ENCODE peak calls at places on chromosomes 4 and X, in six cellular contexts. One of them, this sample, is unnamed.

GRCh38 chr4:106444557-106444956 is 76.0 kb upstream of the GIMD1 start:
- DNase-seq in cardiac fibroblast: peak; percentile 54
- DNase-seq in choroid plexus epithelial cell: peak; percentile 60
- DNase-seq in fibroblast of pulmonary artery: peak; percentile 2
- DNase-seq in cardiac muscle cell: no peak
- DNase-seq in thoracic aorta: no peak
- DNase-seq in this sample: no peak

GRCh38 chr4:40183615-40184411 is 13.0 kb upstream of the RHOH start:
- DNase-seq in choroid plexus epithelial cell: peak; percentile 44
- DNase-seq in thoracic aorta: no peak
- DNase-seq in cardiac muscle cell: peak; percentile 11
- DNase-seq in fibroblast of pulmonary artery: peak; percentile 27
- DNase-seq in cardiac fibroblast: peak; percentile 91
- DNase-seq in this sample: peak; percentile 11

GRCh38 chrX:35351212-35351611 is 408.6 kb downstream of the FAM47B start:
- DNase-seq in cardiac muscle cell: no peak
- DNase-seq in cardiac fibroblast: no peak
- DNase-seq in thoracic aorta: no peak
- DNase-seq in fibroblast of pulmonary artery: no peak
- DNase-seq in choroid plexus epithelial cell: peak; percentile 23
- DNase-seq in this sample: no peak

GRCh38 chr4:65535128-65535527 is 135.2 kb downstream of the EPHA5 start:
- DNase-seq in thoracic aorta: no peak
- DNase-seq in cardiac fibroblast: peak; percentile 20
- DNase-seq in cardiac muscle cell: no peak
- DNase-seq in fibroblast of pulmonary artery: no peak
- DNase-seq in choroid plexus epithelial cell: no peak
- DNase-seq in this sample: no peak

GRCh38 chrX:118254611-118255010 is 91.3 kb upstream of the WDR44 start:
- DNase-seq in cardiac fibroblast: peak; percentile 65
- DNase-seq in choroid plexus epithelial cell: peak; percentile 60
- DNase-seq in fibroblast of pulmonary artery: peak; percentile 58
- DNase-seq in cardiac muscle cell: peak; percentile 55
- DNase-seq in thoracic aorta: no peak
- DNase-seq in this sample: peak; percentile 56

GRCh38 chrX:29269390-29269789 is 682.1 kb downstream of the IL1RAPL1 start:
- DNase-seq in cardiac muscle cell: no peak
- DNase-seq in fibroblast of pulmonary artery: no peak
- DNase-seq in thoracic aorta: no peak
- DNase-seq in cardiac fibroblast: no peak
- DNase-seq in choroid plexus epithelial cell: no peak
- DNase-seq in this sample: no peak

GRCh38 chr4:140296335-140296753 is 77.1 kb upstream of the SCOC start:
- DNase-seq in choroid plexus epithelial cell: peak; percentile 79
- DNase-seq in thoracic aorta: peak; percentile 30
- DNase-seq in fibroblast of pulmonary artery: peak; percentile 75
- DNase-seq in cardiac fibroblast: peak; percentile 87
- DNase-seq in cardiac muscle cell: peak; percentile 81
- DNase-seq in this sample: peak; percentile 90

GRCh38 chr4:84596826-84597225 is 13.9 kb downstream of the CDS1 start:
- DNase-seq in fibroblast of pulmonary artery: no peak
- DNase-seq in cardiac muscle cell: no peak
- DNase-seq in choroid plexus epithelial cell: no peak
- DNase-seq in thoracic aorta: no peak
- DNase-seq in cardiac fibroblast: no peak
- DNase-seq in this sample: no peak

GRCh38 chr4:165207431-165208321 is at the start of gene KLHL2:
- DNase-seq in choroid plexus epithelial cell: peak; percentile 74
- DNase-seq in cardiac muscle cell: peak; percentile 84
- DNase-seq in fibroblast of pulmonary artery: peak; percentile 76
- DNase-seq in cardiac fibroblast: peak; percentile 64
- DNase-seq in thoracic aorta: no peak
- DNase-seq in this sample: peak; percentile 79

GRCh38 chr4:170008376-170008775 is 17.8 kb downstream of the MFAP3L start:
- DNase-seq in thoracic aorta: no peak
- DNase-seq in fibroblast of pulmonary artery: no peak
- DNase-seq in choroid plexus epithelial cell: peak; percentile 19
- DNase-seq in cardiac fibroblast: peak; percentile 29
- DNase-seq in cardiac muscle cell: no peak
- DNase-seq in this sample: no peak

GRCh38 chr4:176274441-176274840 is 5.4 kb upstream of the ASB5 start:
- DNase-seq in fibroblast of pulmonary artery: no peak
- DNase-seq in cardiac fibroblast: peak; percentile 62
- DNase-seq in cardiac muscle cell: no peak
- DNase-seq in choroid plexus epithelial cell: no peak
- DNase-seq in thoracic aorta: no peak
- DNase-seq in this sample: no peak

GRCh38 chr4:55663145-55663544 is 27.0 kb upstream of the NMU start:
- DNase-seq in cardiac fibroblast: no peak
- DNase-seq in thoracic aorta: no peak
- DNase-seq in cardiac muscle cell: no peak
- DNase-seq in fibroblast of pulmonary artery: no peak
- DNase-seq in choroid plexus epithelial cell: no peak
- DNase-seq in this sample: no peak

GRCh38 chr4:145694929-145695328 is 15.0 kb downstream of the C4orf51 start:
- DNase-seq in fibroblast of pulmonary artery: no peak
- DNase-seq in thoracic aorta: no peak
- DNase-seq in choroid plexus epithelial cell: no peak
- DNase-seq in cardiac fibroblast: no peak
- DNase-seq in cardiac muscle cell: no peak
- DNase-seq in this sample: peak; percentile 16

GRCh38 chr4:2536193-2537010 is at the start of gene FAM193A:
- DNase-seq in cardiac fibroblast: peak; percentile 99
- DNase-seq in thoracic aorta: peak; percentile 96
- DNase-seq in cardiac muscle cell: peak; percentile 100
- DNase-seq in choroid plexus epithelial cell: peak; percentile 100
- DNase-seq in fibroblast of pulmonary artery: peak; percentile 100
- DNase-seq in this sample: peak; percentile 100

GRCh38 chr4:109419679-109420078 is 13.9 kb upstream of the SEC24B start:
- DNase-seq in thoracic aorta: no peak
- DNase-seq in choroid plexus epithelial cell: peak; percentile 40
- DNase-seq in cardiac fibroblast: no peak
- DNase-seq in cardiac muscle cell: peak; percentile 75
- DNase-seq in fibroblast of pulmonary artery: peak; percentile 46
- DNase-seq in this sample: peak; percentile 64

GRCh38 chrX:99914676-99915075 is 495.4 kb downstream of the PCDH19 start:
- DNase-seq in cardiac fibroblast: no peak
- DNase-seq in thoracic aorta: no peak
- DNase-seq in fibroblast of pulmonary artery: no peak
- DNase-seq in cardiac muscle cell: no peak
- DNase-seq in choroid plexus epithelial cell: no peak
- DNase-seq in this sample: no peak

GRCh38 chr4:165844151-165844550 is 28.9 kb upstream of the TLL1 start:
- DNase-seq in choroid plexus epithelial cell: no peak
- DNase-seq in thoracic aorta: no peak
- DNase-seq in fibroblast of pulmonary artery: no peak
- DNase-seq in cardiac fibroblast: no peak
- DNase-seq in cardiac muscle cell: no peak
- DNase-seq in this sample: no peak

GRCh38 chr4:160495356-160495755 is 1392.5 kb downstream of the RAPGEF2 start:
- DNase-seq in cardiac muscle cell: no peak
- DNase-seq in cardiac fibroblast: no peak
- DNase-seq in fibroblast of pulmonary artery: no peak
- DNase-seq in choroid plexus epithelial cell: no peak
- DNase-seq in thoracic aorta: no peak
- DNase-seq in this sample: no peak

GRCh38 chrX:11328134-11328533 is 34.9 kb downstream of the AMELX start:
- DNase-seq in cardiac fibroblast: no peak
- DNase-seq in cardiac muscle cell: no peak
- DNase-seq in choroid plexus epithelial cell: no peak
- DNase-seq in thoracic aorta: no peak
- DNase-seq in fibroblast of pulmonary artery: no peak
- DNase-seq in this sample: no peak

GRCh38 chr4:59540311-59540710 is 1659.8 kb upstream of the ADGRL3 start:
- DNase-seq in choroid plexus epithelial cell: no peak
- DNase-seq in cardiac muscle cell: no peak
- DNase-seq in thoracic aorta: no peak
- DNase-seq in cardiac fibroblast: no peak
- DNase-seq in fibroblast of pulmonary artery: no peak
- DNase-seq in this sample: no peak

GRCh38 chrX:24148535-24149345 is 789 bp upstream of the ZFX start:
- DNase-seq in fibroblast of pulmonary artery: peak; percentile 51
- DNase-seq in cardiac muscle cell: peak; percentile 57
- DNase-seq in thoracic aorta: no peak
- DNase-seq in cardiac fibroblast: peak; percentile 63
- DNase-seq in choroid plexus epithelial cell: peak; percentile 64
- DNase-seq in this sample: peak; percentile 86

GRCh38 chr4:76585897-76586360 is 150.9 kb downstream of the SHROOM3 start:
- DNase-seq in choroid plexus epithelial cell: peak; percentile 76
- DNase-seq in cardiac muscle cell: peak; percentile 54
- DNase-seq in fibroblast of pulmonary artery: peak; percentile 23
- DNase-seq in cardiac fibroblast: peak; percentile 55
- DNase-seq in thoracic aorta: peak; percentile 46
- DNase-seq in this sample: peak; percentile 37

GRCh38 chrX:132022115-132022862 is 813 bp upstream of the STK26 start:
- DNase-seq in cardiac fibroblast: peak; percentile 18
- DNase-seq in fibroblast of pulmonary artery: no peak
- DNase-seq in thoracic aorta: no peak
- DNase-seq in cardiac muscle cell: peak; percentile 10
- DNase-seq in choroid plexus epithelial cell: peak; percentile 6
- DNase-seq in this sample: no peak

GRCh38 chrX:31543565-31544125 is 471.8 kb upstream of the FTHL17 start:
- DNase-seq in cardiac muscle cell: no peak
- DNase-seq in fibroblast of pulmonary artery: no peak
- DNase-seq in cardiac fibroblast: no peak
- DNase-seq in thoracic aorta: no peak
- DNase-seq in choroid plexus epithelial cell: peak; percentile 31
- DNase-seq in this sample: peak; percentile 8

GRCh38 chrX:119497185-119497584 is 28.9 kb downstream of the SLC25A5 start:
- DNase-seq in choroid plexus epithelial cell: no peak
- DNase-seq in cardiac muscle cell: no peak
- DNase-seq in thoracic aorta: no peak
- DNase-seq in fibroblast of pulmonary artery: no peak
- DNase-seq in cardiac fibroblast: no peak
- DNase-seq in this sample: no peak

GRCh38 chrX:44244008-44244407 is 99.5 kb downstream of the EFHC2 start:
- DNase-seq in cardiac muscle cell: peak; percentile 49
- DNase-seq in cardiac fibroblast: peak; percentile 44
- DNase-seq in thoracic aorta: no peak
- DNase-seq in fibroblast of pulmonary artery: peak; percentile 50
- DNase-seq in choroid plexus epithelial cell: peak; percentile 53
- DNase-seq in this sample: peak; percentile 40

GRCh38 chrX:24391362-24391761 is 30.9 kb downstream of the SUPT20HL1 start:
- DNase-seq in thoracic aorta: no peak
- DNase-seq in cardiac muscle cell: no peak
- DNase-seq in cardiac fibroblast: no peak
- DNase-seq in choroid plexus epithelial cell: no peak
- DNase-seq in fibroblast of pulmonary artery: no peak
- DNase-seq in this sample: no peak

GRCh38 chr4:169246957-169247396 is 23.8 kb downstream of the SH3RF1 start:
- DNase-seq in cardiac muscle cell: no peak
- DNase-seq in fibroblast of pulmonary artery: no peak
- DNase-seq in thoracic aorta: no peak
- DNase-seq in choroid plexus epithelial cell: no peak
- DNase-seq in cardiac fibroblast: no peak
- DNase-seq in this sample: no peak

GRCh38 chr4:152415980-152416379 is 119.9 kb downstream of the FBXW7 start:
- DNase-seq in cardiac fibroblast: peak; percentile 59
- DNase-seq in thoracic aorta: no peak
- DNase-seq in cardiac muscle cell: peak; percentile 57
- DNase-seq in choroid plexus epithelial cell: peak; percentile 71
- DNase-seq in fibroblast of pulmonary artery: peak; percentile 52
- DNase-seq in this sample: peak; percentile 64

GRCh38 chr4:185623444-185624247 is 88.3 kb upstream of the PDLIM3 start:
- DNase-seq in cardiac fibroblast: no peak
- DNase-seq in thoracic aorta: no peak
- DNase-seq in choroid plexus epithelial cell: no peak
- DNase-seq in cardiac muscle cell: no peak
- DNase-seq in fibroblast of pulmonary artery: no peak
- DNase-seq in this sample: no peak

GRCh38 chr4:20992002-20992401 is 291.7 kb downstream of the PACRGL start:
- DNase-seq in cardiac fibroblast: no peak
- DNase-seq in cardiac muscle cell: no peak
- DNase-seq in choroid plexus epithelial cell: no peak
- DNase-seq in fibroblast of pulmonary artery: no peak
- DNase-seq in thoracic aorta: no peak
- DNase-seq in this sample: no peak
- TF ChIP-seq CTCF in cardiac fibroblast: no peak
- TF ChIP-seq CTCF in cardiac muscle cell: no peak
- TF ChIP-seq CTCF in choroid plexus epithelial cell: no peak
- TF ChIP-seq CTCF in fibroblast of pulmonary artery: no peak
- TF ChIP-seq CTCF in thoracic aorta: no peak
- TF ChIP-seq CTCF in this sample: no peak

GRCh38 chr4:184284336-184284690 is 66.6 kb upstream of the ENPP6 start:
- DNase-seq in cardiac fibroblast: no peak
- DNase-seq in fibroblast of pulmonary artery: no peak
- DNase-seq in thoracic aorta: no peak
- DNase-seq in cardiac muscle cell: no peak
- DNase-seq in choroid plexus epithelial cell: no peak
- DNase-seq in this sample: peak; percentile 41
- H3K4me3 ChIP-seq in cardiac fibroblast: no peak overlapping the region
- H3K4me3 ChIP-seq in fibroblast of pulmonary artery: no peak overlapping the region
- H3K4me3 ChIP-seq in thoracic aorta: no peak overlapping the region
- H3K4me3 ChIP-seq in cardiac muscle cell: no peak overlapping the region
- H3K4me3 ChIP-seq in choroid plexus epithelial cell: no peak overlapping the region
- H3K4me3 ChIP-seq in this sample: no peak overlapping the region

DNA sequence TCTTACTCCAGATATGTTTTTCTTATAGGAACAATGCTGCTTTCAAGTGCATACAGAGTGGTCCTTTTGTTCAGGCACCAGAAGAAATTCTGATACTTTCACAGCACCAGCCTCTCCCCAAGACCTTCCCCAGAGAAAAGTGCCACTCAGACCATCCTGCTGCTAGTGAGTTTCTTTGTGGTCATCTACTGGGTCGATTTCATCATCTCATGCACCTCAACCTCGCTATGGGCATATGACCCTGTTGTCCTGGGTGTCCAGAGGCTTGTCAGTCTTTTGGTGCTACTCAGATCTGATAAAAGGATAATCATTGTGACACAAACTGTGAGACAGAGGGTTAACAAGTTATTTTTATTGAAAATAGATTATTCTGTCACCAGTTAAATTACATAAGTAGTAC is 39.5 kb downstream of the WDR13 start:
- DNase-seq in cardiac muscle cell: no peak
- DNase-seq in cardiac fibroblast: no peak
- DNase-seq in fibroblast of pulmonary artery: no peak
- DNase-seq in thoracic aorta: no peak
- DNase-seq in choroid plexus epithelial cell: no peak
- DNase-seq in this sample: no peak
- TF ChIP-seq CTCF in cardiac muscle cell: no peak
- TF ChIP-seq CTCF in cardiac fibroblast: no peak
- TF ChIP-seq CTCF in fibroblast of pulmonary artery: no peak
- TF ChIP-seq CTCF in thoracic aorta: no peak
- TF ChIP-seq CTCF in choroid plexus epithelial cell: no peak
- TF ChIP-seq CTCF in this sample: no peak

GRCh38 chrX:19885732-19886131 is 1.7 kb downstream of the SH3KBP1 start:
- DNase-seq in thoracic aorta: no peak
- DNase-seq in cardiac muscle cell: no peak
- DNase-seq in choroid plexus epithelial cell: no peak
- DNase-seq in fibroblast of pulmonary artery: no peak
- DNase-seq in cardiac fibroblast: no peak
- DNase-seq in this sample: no peak
- H3K4me3 ChIP-seq in thoracic aorta: no peak overlapping the region
- H3K4me3 ChIP-seq in cardiac muscle cell: no peak overlapping the region
- H3K4me3 ChIP-seq in choroid plexus epithelial cell: no peak overlapping the region
- H3K4me3 ChIP-seq in fibroblast of pulmonary artery: no peak overlapping the region
- H3K4me3 ChIP-seq in cardiac fibroblast: no peak overlapping the region
- H3K4me3 ChIP-seq in this sample: no peak overlapping the region